ENCODE peak calls at places on chromosome 11, in five cellular contexts. Y is RPMI7951, U is Calu3, C is NCI-H1092 treated with DMSO at 0.1 percent for 48 hours, S is right cardiac atrium. K is an unnamed sample.

GRCh38 chr11:126063510-126063858 is 818 bp upstream of the CDON start:
- DNase-seq in C (no peak), Y (no peak), U (no peak), S (no peak), K (no peak)

GRCh38 chr11:24142062-24142461 is 354.8 kb upstream of the LUZP2 start:
- DNase-seq in U (no peak), Y (no peak), S (no peak), C (no peak), K (no peak)

GRCh38 chr11:128503231-128503991 is 83.9 kb downstream of the ETS1 start:
- DNase-seq in Y (peak; percentile 99), U (no peak), S (no peak), C (no peak), K (peak; percentile 94)

GRCh38 chr11:88250566-88251080 is 75.4 kb upstream of the RAB38 start:
- DNase-seq in C (peak; percentile 91), S (no peak), Y (no peak), U (no peak), K (peak; percentile 75)

GRCh38 chr11:129322941-129323340 is 52.7 kb upstream of the BARX2 start:
- DNase-seq in U (no peak), S (no peak), C (no peak), Y (no peak), K (no peak)

GRCh38 chr11:57762235-57762866 is 749 bp downstream of the CTNND1 start:
- DNase-seq in U (no peak), Y (no peak), C (no peak), S (no peak), K (no peak)

GRCh38 chr11:35305670-35306382 is 113.5 kb downstream of the SLC1A2 start:
- DNase-seq in C (peak; percentile 35), Y (peak; percentile 66), S (no peak), U (peak; percentile 20), K (peak; percentile 67)

GRCh38 chr11:1628506-1629325 is 859 bp upstream of the KRTAP5-5 start:
- DNase-seq in S (peak; percentile 82), Y (peak; percentile 12), C (no peak), U (peak; percentile 79), K (no peak)

GRCh38 chr11:9951714-9952275 is 287.9 kb downstream of the SWAP70 start:
- DNase-seq in S (peak; percentile 56), C (no peak), U (no peak), Y (no peak), K (no peak)

GRCh38 chr11:123161386-123161785 is 33.7 kb downstream of the CLMP start:
- DNase-seq in Y (no peak), U (no peak), S (no peak), C (no peak), K (no peak)

GRCh38 chr11:57124912-57125311 is 56.8 kb upstream of the LRRC55 start:
- DNase-seq in Y (no peak), U (no peak), S (no peak), C (no peak), K (no peak)

GRCh38 chr11:102476812-102477211 is 24.2 kb upstream of the TMEM123 start:
- DNase-seq in Y (no peak), C (peak; percentile 4), U (peak; percentile 38), S (no peak), K (peak; percentile 59)

GRCh38 chr11:1349074-1349931 is 39.9 kb upstream of the TOLLIP start:
- DNase-seq in S (no peak), U (no peak), Y (no peak), C (no peak), K (no peak)

GRCh38 chr11:69423181-69423580 is 58.3 kb upstream of the LINC01488 start:
- DNase-seq in Y (no peak), C (no peak), U (no peak), S (no peak), K (no peak)

GRCh38 chr11:66150725-66151124 is 80.7 kb downstream of the PACS1 start:
- DNase-seq in S (no peak), C (no peak), U (no peak), Y (no peak), K (peak; percentile 18)

GRCh38 chr11:35478411-35479139 is 46.8 kb downstream of the PAMR1 start:
- DNase-seq in Y (no peak), U (no peak), C (peak; percentile 8), S (peak; percentile 68), K (no peak)

GRCh38 chr11:63882555-63883242 is 34.3 kb downstream of the RCOR2 start:
- DNase-seq in S (peak; percentile 63), Y (peak; percentile 26), U (no peak), C (no peak), K (peak; percentile 38)

GRCh38 chr11:97937501-97937900 is 1083.2 kb upstream of the CNTN5 start:
- DNase-seq in U (no peak), S (no peak), C (no peak), Y (peak; percentile 10), K (peak; percentile 2)

GRCh38 chr11:129928923-129929692 is 33.7 kb upstream of the NFRKB start:
- DNase-seq in S (no peak), Y (no peak), C (no peak), U (no peak), K (no peak)